ENCODE peak calls at places on chromosomes 5 and 9, in six cellular contexts. Y, H, B, I, V and K are unnamed samples.

GRCh38 chr9:114007991-114008666 is 70.0 kb downstream of the AMBP start:
- DNase-seq in I (peak; percentile 49), V (no peak), B (no peak), Y (peak; percentile 11), H (no peak), K (no peak)

GRCh38 chr9:38263534-38263933 is 129.0 kb upstream of the ALDH1B1 start:
- DNase-seq in V (no peak), Y (no peak), H (peak; percentile 17), I (no peak), B (peak; percentile 65), K (no peak)

GRCh38 chr9:129459550-129460322 is 161.2 kb downstream of the C9orf50 start:
- DNase-seq in B (no peak), I (no peak), H (no peak), Y (no peak), V (no peak), K (no peak)

GRCh38 chr5:113654828-113655227 is 141.3 kb downstream of the YTHDC2 start:
- DNase-seq in I (no peak), Y (no peak), H (no peak), V (no peak), B (no peak), K (no peak)

GRCh38 chr5:150209020-150209635 is 19.3 kb downstream of the SLC6A7 start:
- DNase-seq in H (peak; percentile 63), V (peak; percentile 9), I (no peak), Y (no peak), B (peak; percentile 95), K (no peak)

GRCh38 chr9:124320062-124320973 is 62.6 kb downstream of the NEK6 start:
- DNase-seq in B (peak; percentile 64), I (peak; percentile 85), V (peak; percentile 32), H (peak; percentile 73), Y (peak; percentile 76), K (no peak)

GRCh38 chr9:70618784-70619183 is 204.3 kb upstream of the KLF9 start:
- DNase-seq in V (no peak), H (no peak), I (no peak), Y (no peak), B (no peak), K (no peak)

GRCh38 chr9:124754289-124754688 is 16.8 kb downstream of the NR6A1 start:
- DNase-seq in I (no peak), Y (no peak), H (peak; percentile 48), V (no peak), B (peak; percentile 43), K (no peak)

GRCh38 chr5:169288066-169288753 is 12.7 kb downstream of the SLIT3 start:
- DNase-seq in H (no peak), Y (no peak), I (no peak), V (no peak), B (no peak), K (no peak)